ENCODE peak calls at places on chromosome 17, in seven cellular contexts. T, Y, J, A, U, E and K are unnamed samples.

GRCh38 chr17:57739402-57740224 is 5.5 kb downstream of the CCDC182 start:
- DNase-seq in T (peak; percentile 46), Y (peak; percentile 11), J (no peak), A (no peak), U (no peak), E (peak; percentile 58), K (no peak)

GRCh38 chr17:53166736-53167135 is 656.0 kb upstream of the KIF2B start:
- DNase-seq in T (no peak), Y (no peak), J (no peak), A (no peak), U (no peak), E (no peak), K (no peak)

GRCh38 chr17:64411999-64412771 is 21.5 kb upstream of the PECAM1 start:
- DNase-seq in T (no peak), Y (no peak), J (peak; percentile 74), A (no peak), U (peak; percentile 45), E (no peak), K (peak; percentile 19)

GRCh38 chr17:21283482-21284318 is 811 bp upstream of the MAP2K3 start:
- DNase-seq in T (no peak), Y (no peak), J (no peak), A (no peak), U (peak; percentile 57), E (peak; percentile 30), K (no peak)

GRCh38 chr17:81277421-81277820 is 17.7 kb downstream of the SLC38A10 start:
- DNase-seq in T (no peak), Y (no peak), J (no peak), A (no peak), U (no peak), E (no peak), K (no peak)

GRCh38 chr17:48639136-48639535 is 13.0 kb upstream of the HOXB9 start:
- DNase-seq in T (no peak), Y (no peak), J (no peak), A (no peak), U (no peak), E (no peak), K (no peak)

GRCh38 chr17:67737145-67737544 is 19.4 kb downstream of the NOL11 start:
- DNase-seq in T (no peak), Y (no peak), J (no peak), A (no peak), U (no peak), E (no peak), K (no peak)

GRCh38 chr17:69525920-69526841 is 111.7 kb downstream of the MAP2K6 start:
- DNase-seq in T (peak; percentile 52), Y (peak; percentile 54), J (peak; percentile 50), A (no peak), U (peak; percentile 83), E (peak; percentile 55), K (peak; percentile 36)

GRCh38 chr17:63173903-63174302 is 207.9 kb downstream of the TANC2 start:
- DNase-seq in T (peak; percentile 9), Y (no peak), J (no peak), A (no peak), U (no peak), E (no peak), K (no peak)

GRCh38 chr17:50953518-50953830 is 87.3 kb upstream of the TOB1 start:
- DNase-seq in T (no peak), Y (no peak), J (no peak), A (no peak), U (no peak), E (no peak), K (no peak)

GRCh38 chr17:7107795-7108559 is 6.6 kb downstream of the ASGR2 start:
- DNase-seq in T (no peak), Y (no peak), J (no peak), A (no peak), U (no peak), E (no peak), K (no peak)

GRCh38 chr17:830950-831349 is 48.8 kb downstream of the MRM3 start:
- DNase-seq in T (no peak), Y (no peak), J (no peak), A (no peak), U (no peak), E (no peak), K (no peak)

GRCh38 chr17:48244121-48244711 is 136.7 kb downstream of the SNX11 start:
- DNase-seq in T (no peak), Y (no peak), J (no peak), A (no peak), U (no peak), E (peak; percentile 33), K (no peak)

GRCh38 chr17:1929896-1930750 is 95.0 kb downstream of the RTN4RL1 start:
- DNase-seq in T (no peak), Y (no peak), J (no peak), A (no peak), U (no peak), E (no peak), K (no peak)

GRCh38 chr17:1724869-1725641 is 551 bp downstream of the WDR81 start:
- DNase-seq in T (no peak), Y (no peak), J (no peak), A (no peak), U (peak; percentile 19), E (no peak), K (peak; percentile 40)

GRCh38 chr17:10871914-10872313 is 34.0 kb upstream of the PIRT start:
- DNase-seq in T (no peak), Y (no peak), J (no peak), A (no peak), U (no peak), E (no peak), K (no peak)

GRCh38 chr17:58995247-58995940 is 111.3 kb downstream of the TRIM37 start:
- DNase-seq in T (no peak), Y (no peak), J (no peak), A (no peak), U (no peak), E (no peak), K (no peak)

GRCh38 chr17:57534863-57535651 is 210.0 kb downstream of the CCDC182 start:
- DNase-seq in T (no peak), Y (no peak), J (no peak), A (no peak), U (peak; percentile 35), E (no peak), K (no peak)

GRCh38 chr17:4895676-4896331 is 3.5 kb upstream of the C17orf107 start:
- DNase-seq in T (no peak), Y (no peak), J (peak; percentile 53), A (no peak), U (no peak), E (no peak), K (no peak)

GRCh38 chr17:72496461-72496860 is 375.6 kb downstream of the SOX9 start:
- DNase-seq in T (no peak), Y (no peak), J (no peak), A (no peak), U (no peak), E (no peak), K (no peak)

GRCh38 chr17:62064029-62064790 is 868 bp downstream of the MED13 start:
- DNase-seq in T (peak; percentile 48), Y (no peak), J (no peak), A (no peak), U (no peak), E (peak; percentile 70), K (no peak)

GRCh38 chr17:41959336-41960095 is 7.1 kb upstream of the CNP start:
- DNase-seq in T (peak; percentile 55), Y (peak; percentile 31), J (peak; percentile 65), A (no peak), U (no peak), E (peak; percentile 39), K (peak; percentile 43)

DNA sequence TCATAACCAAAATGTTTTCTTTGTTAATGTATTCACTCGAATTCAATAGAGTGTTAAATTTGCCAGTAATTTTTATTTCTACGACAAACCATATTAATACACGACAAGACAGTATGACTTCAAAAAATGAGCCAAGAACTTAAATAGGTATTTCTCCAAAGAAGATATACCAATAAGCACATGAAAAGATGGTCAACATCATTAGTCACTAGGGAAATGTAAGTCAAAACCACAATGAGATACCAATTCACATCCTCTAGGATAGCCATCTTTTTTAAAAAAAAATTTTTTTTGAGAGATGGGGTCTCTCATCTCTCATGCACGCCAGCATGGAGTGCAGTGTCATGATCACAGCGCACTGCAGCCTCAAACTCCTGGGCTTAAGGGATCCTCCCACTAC is 5.0 kb upstream of the MEIOC start:
- DNase-seq in T (no peak), Y (no peak), J (no peak), A (no peak), U (no peak), E (no peak), K (no peak)
- TF ChIP-seq CTCF in T (no peak), Y (no peak), J (no peak), A (no peak), U (no peak), E (no peak), K (no peak)

GRCh38 chr17:74008196-74008595 is 195.3 kb upstream of the RPL38 start:
- DNase-seq in T (no peak), Y (no peak), J (peak; percentile 16), A (no peak), U (no peak), E (no peak), K (peak; percentile 22)
- TF ChIP-seq CTCF in T (no peak), Y (peak; percentile 14), J (peak; percentile 27), A (peak; percentile 38), U (no peak), E (peak; percentile 7), K (peak; percentile 46)

GRCh38 chr17:44769230-44769629 is 10.4 kb downstream of the ADAM11 start:
- DNase-seq in T (no peak), Y (no peak), J (no peak), A (no peak), U (no peak), E (no peak), K (no peak)

GRCh38 chr17:44768505-44769142 is 9.8 kb downstream of the ADAM11 start:
- DNase-seq in T (no peak), Y (no peak), J (no peak), A (no peak), U (no peak), E (no peak), K (no peak)

GRCh38 chr17:44767493-44767892 is 8.7 kb downstream of the ADAM11 start:
- DNase-seq in T (no peak), Y (no peak), J (no peak), A (no peak), U (no peak), E (no peak), K (no peak)

GRCh38 chr17:44770526-44770925 is 11.7 kb downstream of the ADAM11 start:
- DNase-seq in T (no peak), Y (no peak), J (no peak), A (no peak), U (no peak), E (no peak), K (no peak)

GRCh38 chr17:44769647-44770084 is 10.9 kb downstream of the ADAM11 start:
- DNase-seq in T (no peak), Y (no peak), J (no peak), A (no peak), U (no peak), E (no peak), K (no peak)
- TF ChIP-seq CTCF in T (no peak), Y (no peak), J (no peak), A (no peak), U (no peak), E (no peak), K (no peak)

DNA sequence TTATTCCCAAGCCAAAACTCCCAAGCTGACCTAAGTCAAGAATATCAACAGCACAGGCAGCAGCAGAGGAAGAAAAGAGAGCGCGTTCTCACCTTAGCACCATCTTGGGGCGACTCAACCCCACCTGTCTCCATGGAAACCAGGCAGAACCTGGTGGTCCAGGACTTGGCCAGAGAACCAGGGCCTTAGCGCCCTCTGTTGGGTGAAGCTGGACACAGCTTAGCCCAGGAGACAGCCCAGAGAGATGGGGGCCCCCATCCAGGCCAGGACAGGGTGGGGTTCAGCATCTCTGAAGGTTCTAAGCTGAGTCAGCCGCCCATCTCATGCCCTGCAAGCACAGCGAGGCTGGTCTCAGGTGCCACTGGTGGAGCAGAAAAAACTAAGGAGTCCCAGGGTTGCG is 60.1 kb upstream of the TMEM132E start:
- DNase-seq in T (no peak), Y (no peak), J (peak; percentile 60), A (no peak), U (no peak), E (no peak), K (peak; percentile 11)
- TF ChIP-seq CTCF in T (peak; percentile 33), Y (peak; percentile 61), J (peak; percentile 70), A (no peak), U (no peak), E (peak; percentile 11), K (peak; percentile 56)